ENCODE peak calls at places on chromosomes 5 and 9, in eight cellular contexts. I is nephron progenitor cell, E is lung, J is natural killer cell, P is upper lobe of left lung, O is lower lobe of right lung, M is GDM1, S is COLO829. T is an unnamed sample.

GRCh38 chr5:117454716-117455212 is 880.1 kb upstream of the SEMA6A start:
- DNase-seq in I (peak), J (no peak), O (peak), S (peak), P (peak), E (peak), M (no peak), T (peak)

GRCh38 chr9:130186839-130187522 is 14.8 kb downstream of the NCS1 start:
- DNase-seq in E (peak), P (peak), S (peak), J (no peak), I (no peak), O (peak), M (no peak), T (no peak)

GRCh38 chr9:20022410-20022809 is 233.6 kb upstream of the SLC24A2 start:
- DNase-seq in J (no peak), I (no peak), S (no peak), O (no peak), P (no peak), E (no peak), M (no peak), T (no peak)

GRCh38 chr9:134175291-134175807 is 11.0 kb upstream of the RNU6ATAC start:
- DNase-seq in J (no peak), M (no peak), I (peak), O (no peak), S (peak), P (peak), E (no peak), T (no peak)

GRCh38 chr9:113454914-113455761 is 8.4 kb upstream of the RGS3 start:
- DNase-seq in I (no peak), P (peak), S (peak), E (peak), O (peak), M (peak), J (no peak), T (peak)

GRCh38 chr9:113310538-113310937 is 7.4 kb upstream of the RNF183 start:
- DNase-seq in S (peak), P (no peak), O (no peak), E (no peak), M (no peak), J (no peak), I (no peak), T (no peak)

GRCh38 chr9:34568783-34569182 is 20.7 kb downstream of the CNTFR start:
- DNase-seq in J (no peak), E (no peak), I (peak), M (no peak), S (no peak), P (no peak), O (no peak), T (peak)

GRCh38 chr9:124122813-124123462 is 111.4 kb downstream of the LHX2 start:
- DNase-seq in O (no peak), I (no peak), S (no peak), P (no peak), J (no peak), E (no peak), M (no peak), T (no peak)

GRCh38 chr5:14153932-14154646 is 10.9 kb downstream of the TRIO start:
- DNase-seq in J (no peak), I (peak), O (peak), M (peak), E (peak), S (no peak), P (peak), T (no peak)

GRCh38 chr9:114317665-114318357 is 5.1 kb upstream of the ORM1 start:
- DNase-seq in I (no peak), S (peak), P (peak), E (no peak), O (no peak), M (no peak), J (no peak), T (no peak)

GRCh38 chr9:77455312-77455927 is 192.7 kb downstream of the GNA14 start:
- DNase-seq in P (peak), M (peak), E (no peak), S (peak), O (no peak), I (no peak), J (no peak), T (no peak)

GRCh38 chr5:89399553-89399952 is 516.6 kb upstream of the MEF2C start:
- DNase-seq in M (no peak), P (no peak), S (peak), O (no peak), J (no peak), E (no peak), I (no peak), T (no peak)

GRCh38 chr5:23977996-23978395 is 470.6 kb downstream of the PRDM9 start:
- DNase-seq in E (no peak), P (no peak), O (no peak), I (peak), M (no peak), J (no peak), S (no peak), T (no peak)

GRCh38 chr5:68480385-68480940 is 264.9 kb downstream of the PIK3R1 start:
- DNase-seq in J (no peak), E (no peak), P (no peak), I (no peak), O (no peak), S (no peak), M (no peak), T (no peak)

GRCh38 chr9:72443855-72444254 is 77.6 kb upstream of the TMC1 start:
- DNase-seq in M (peak), S (no peak), E (no peak), P (peak), O (no peak), I (no peak), J (no peak), T (no peak)

GRCh38 chr9:108351571-108351970 is 504.2 kb downstream of the ACTL7B start:
- DNase-seq in M (no peak), E (no peak), P (no peak), O (no peak), S (no peak), J (no peak), I (no peak), T (no peak)

GRCh38 chr9:33719581-33720374 is 75.6 kb upstream of the PRSS3 start:
- DNase-seq in J (peak), E (no peak), S (no peak), O (peak), P (peak), M (peak), I (peak), T (peak)

GRCh38 chr9:10858817-10859216 is 246.0 kb upstream of the PTPRD start:
- DNase-seq in I (no peak), P (no peak), M (no peak), E (no peak), S (no peak), O (no peak), J (no peak), T (no peak)

GRCh38 chr5:67196537-67197059 is at the start of gene CD180:
- DNase-seq in O (no peak), P (no peak), I (no peak), J (no peak), M (peak), E (no peak), S (no peak), T (no peak)

GRCh38 chr5:298737-299125 is 22.8 kb upstream of the AHRR start:
- DNase-seq in E (no peak), S (no peak), O (no peak), P (no peak), M (no peak), J (no peak), I (no peak), T (no peak)

GRCh38 chr5:126868338-126868737 is 91.4 kb downstream of the LMNB1 start:
- DNase-seq in M (no peak), I (no peak), O (no peak), J (no peak), P (no peak), E (no peak), S (no peak), T (no peak)

GRCh38 chr5:56329652-56330051 is 96.5 kb upstream of the ANKRD55 start:
- DNase-seq in S (no peak), I (no peak), P (no peak), J (no peak), O (no peak), E (no peak), M (no peak), T (no peak)

GRCh38 chr5:155091063-155091648 is 77.6 kb downstream of the KIF4B start:
- DNase-seq in O (no peak), J (no peak), I (no peak), S (no peak), M (no peak), P (no peak), E (no peak), T (no peak)

GRCh38 chr5:150139334-150139733 is 16.3 kb downstream of the PDGFRB start:
- DNase-seq in P (no peak), J (no peak), O (no peak), E (no peak), S (no peak), M (no peak), I (no peak), T (no peak)

GRCh38 chr5:120794121-120794520 is 330.0 kb downstream of the PRR16 start:
- DNase-seq in O (no peak), E (no peak), I (no peak), P (no peak), M (no peak), J (no peak), S (no peak), T (no peak)

GRCh38 chr9:116798521-116798920 is 111.4 kb downstream of the TRIM32 start:
- DNase-seq in E (no peak), O (no peak), S (no peak), M (no peak), I (no peak), P (no peak), J (no peak), T (no peak)